ENCODE peak calls at places on chromosomes 3 and 15, in four cellular contexts. One of them, this sample, is unnamed.

GRCh38 chr3:182710557-182711157 is 82.6 kb upstream of the ATP11B start:
- DNase-seq in stimulated activated naive CD8-positive, alpha-beta T cell treated with anti-CD3 and anti-CD28 coated beads, Interleukin-15, Interleukin-2, amounts not matched to agents 100 U/mL and 50 U/mL, for 24 hours: no peak
- DNase-seq in sciatic nerve: no peak
- DNase-seq in substantia nigra: no peak
- DNase-seq in this sample: no peak

GRCh38 chr15:67185051-67185450 is 69.4 kb downstream of the AAGAB start:
- DNase-seq in stimulated activated naive CD8-positive, alpha-beta T cell treated with anti-CD3 and anti-CD28 coated beads, Interleukin-15, Interleukin-2, amounts not matched to agents 100 U/mL and 50 U/mL, for 24 hours: no peak
- DNase-seq in sciatic nerve: peak
- DNase-seq in substantia nigra: no peak
- DNase-seq in this sample: no peak

GRCh38 chr3:107206141-107206540 is 171.1 kb upstream of the CCDC54 start:
- DNase-seq in stimulated activated naive CD8-positive, alpha-beta T cell treated with anti-CD3 and anti-CD28 coated beads, Interleukin-15, Interleukin-2, amounts not matched to agents 100 U/mL and 50 U/mL, for 24 hours: no peak
- DNase-seq in sciatic nerve: no peak
- DNase-seq in substantia nigra: peak
- DNase-seq in this sample: peak

GRCh38 chr15:75732809-75733451 is 20.3 kb upstream of the CSPG4 start:
- DNase-seq in stimulated activated naive CD8-positive, alpha-beta T cell treated with anti-CD3 and anti-CD28 coated beads, Interleukin-15, Interleukin-2, amounts not matched to agents 100 U/mL and 50 U/mL, for 24 hours: peak
- DNase-seq in sciatic nerve: peak
- DNase-seq in substantia nigra: peak
- DNase-seq in this sample: peak

GRCh38 chr15:81176291-81176893 is 20.3 kb upstream of the IL16 start:
- DNase-seq in stimulated activated naive CD8-positive, alpha-beta T cell treated with anti-CD3 and anti-CD28 coated beads, Interleukin-15, Interleukin-2, amounts not matched to agents 100 U/mL and 50 U/mL, for 24 hours: no peak
- DNase-seq in sciatic nerve: peak
- DNase-seq in substantia nigra: peak
- DNase-seq in this sample: no peak

GRCh38 chr3:134366928-134367352 is 7.3 kb downstream of the AMOTL2 start:
- DNase-seq in stimulated activated naive CD8-positive, alpha-beta T cell treated with anti-CD3 and anti-CD28 coated beads, Interleukin-15, Interleukin-2, amounts not matched to agents 100 U/mL and 50 U/mL, for 24 hours: no peak
- DNase-seq in sciatic nerve: peak
- DNase-seq in substantia nigra: peak
- DNase-seq in this sample: no peak

GRCh38 chr3:29853841-29854397 is 573.0 kb downstream of the RBMS3 start:
- DNase-seq in stimulated activated naive CD8-positive, alpha-beta T cell treated with anti-CD3 and anti-CD28 coated beads, Interleukin-15, Interleukin-2, amounts not matched to agents 100 U/mL and 50 U/mL, for 24 hours: no peak
- DNase-seq in sciatic nerve: no peak
- DNase-seq in substantia nigra: no peak
- DNase-seq in this sample: no peak

GRCh38 chr15:64151727-64152506 is at the start of gene SNX22:
- DNase-seq in stimulated activated naive CD8-positive, alpha-beta T cell treated with anti-CD3 and anti-CD28 coated beads, Interleukin-15, Interleukin-2, amounts not matched to agents 100 U/mL and 50 U/mL, for 24 hours: no peak
- DNase-seq in sciatic nerve: peak
- DNase-seq in substantia nigra: peak
- DNase-seq in this sample: no peak

GRCh38 chr3:72171946-72172345 is 387.0 kb upstream of the PROK2 start:
- DNase-seq in stimulated activated naive CD8-positive, alpha-beta T cell treated with anti-CD3 and anti-CD28 coated beads, Interleukin-15, Interleukin-2, amounts not matched to agents 100 U/mL and 50 U/mL, for 24 hours: no peak
- DNase-seq in sciatic nerve: peak
- DNase-seq in substantia nigra: peak
- DNase-seq in this sample: no peak

GRCh38 chr3:126340596-126340942 is 16.6 kb downstream of the KLF15 start:
- DNase-seq in stimulated activated naive CD8-positive, alpha-beta T cell treated with anti-CD3 and anti-CD28 coated beads, Interleukin-15, Interleukin-2, amounts not matched to agents 100 U/mL and 50 U/mL, for 24 hours: no peak
- DNase-seq in sciatic nerve: no peak
- DNase-seq in substantia nigra: no peak
- DNase-seq in this sample: no peak

GRCh38 chr3:46112296-46112695 is 85.0 kb upstream of the XCR1 start:
- DNase-seq in stimulated activated naive CD8-positive, alpha-beta T cell treated with anti-CD3 and anti-CD28 coated beads, Interleukin-15, Interleukin-2, amounts not matched to agents 100 U/mL and 50 U/mL, for 24 hours: no peak
- DNase-seq in sciatic nerve: no peak
- DNase-seq in substantia nigra: no peak
- DNase-seq in this sample: no peak

GRCh38 chr3:149152420-149152819 is 23.0 kb downstream of the HPS3 start:
- DNase-seq in stimulated activated naive CD8-positive, alpha-beta T cell treated with anti-CD3 and anti-CD28 coated beads, Interleukin-15, Interleukin-2, amounts not matched to agents 100 U/mL and 50 U/mL, for 24 hours: peak
- DNase-seq in sciatic nerve: no peak
- DNase-seq in substantia nigra: no peak
- DNase-seq in this sample: no peak